ENCODE peak calls at places on chromosomes 3 and 15, in four cellular contexts. D is amniotic stem cell, U is D341Med, M is H54. A is an unnamed sample.
A peak's percentile ranks its signal among the peaks of the same experiment; 100 is the strongest.

GRCh38 chr3:4746241-4746958 is 232.8 kb upstream of the BHLHE40 start:
- DNase-seq in D (no peak), U (no peak), M (no peak), A (no peak)

GRCh38 chr3:31077021-31077601 is 182.7 kb upstream of the GADL1 start:
- DNase-seq in D (peak; percentile 51), U (no peak), M (peak; percentile 52), A (no peak)

GRCh38 chr15:43285609-43286037 is 18.9 kb upstream of the TGM5 start:
- DNase-seq in D (no peak), U (peak; percentile 65), M (peak; percentile 49), A (no peak)

GRCh38 chr3:78507196-78507984 is 1260.4 kb downstream of the ROBO1 start:
- DNase-seq in D (no peak), U (no peak), M (no peak), A (peak; percentile 54)

GRCh38 chr3:113714702-113715101 is 18.3 kb upstream of the USF3 start:
- DNase-seq in D (no peak), U (no peak), M (no peak), A (no peak)

GRCh38 chr3:10196389-10197052 is 31.8 kb downstream of the IRAK2 start:
- DNase-seq in D (peak; percentile 51), U (no peak), M (no peak), A (no peak)

GRCh38 chr3:192772495-192772894 is 45.2 kb upstream of the FGF12 start:
- DNase-seq in D (no peak), U (peak; percentile 58), M (peak; percentile 26), A (no peak)

GRCh38 chr15:95845862-95846515 is 484.5 kb upstream of the NR2F2 start:
- DNase-seq in D (no peak), U (no peak), M (no peak), A (no peak)

GRCh38 chr3:33956211-33956610 is 157.8 kb downstream of the PDCD6IP start:
- DNase-seq in D (no peak), U (no peak), M (no peak), A (no peak)

A was measured in left lung.